ENCODE peak calls at places on chromosomes 3 and 15, in ten cellular contexts. L is activated B cell treated with CpG ODN at 0.5 μM for 24 hours, K is GM12865, Y is endodermal cell, R is A673, A is upper lobe of right lung, F is A549, I is neural crest cell, X is Panc1, B is RWPE1. Z is an unnamed sample.

GRCh38 chr3:69321301-69321986 is 64.4 kb downstream of the FRMD4B start:
- DNase-seq in F (no peak), I (no peak), L (no peak), Y (no peak), X (no peak), B (no peak), A (no peak), K (no peak), R (no peak), Z (no peak)

GRCh38 chr3:108830991-108831390 is 8.4 kb downstream of the TRAT1 start:
- DNase-seq in L (no peak), R (no peak), K (no peak), A (no peak), I (no peak), F (no peak), Y (no peak), B (no peak), X (no peak), Z (no peak)

GRCh38 chr3:151330899-151331298 is 1.6 kb upstream of the P2RY13 start:
- DNase-seq in Y (no peak), X (no peak), B (no peak), R (no peak), I (no peak), L (no peak), K (no peak), A (no peak), F (no peak), Z (no peak)

GRCh38 chr3:48015451-48016182 is 599 bp downstream of the MAP4 start:
- DNase-seq in Y (no peak), X (no peak), F (no peak), L (no peak), K (no peak), I (no peak), A (no peak), B (no peak), R (peak), Z (peak)

GRCh38 chr15:57263520-57263919 is 112.8 kb upstream of the CGNL1 start:
- DNase-seq in X (no peak), Y (no peak), F (no peak), B (no peak), I (no peak), K (no peak), L (no peak), A (no peak), R (no peak), Z (no peak)

GRCh38 chr3:186985713-186986364 is 55.5 kb downstream of the ST6GAL1 start:
- DNase-seq in B (no peak), Y (no peak), L (no peak), A (no peak), I (no peak), X (no peak), R (peak), K (peak), F (no peak), Z (peak)

GRCh38 chr3:103847081-103848062 is 1412.6 kb downstream of the ZPLD1 start:
- DNase-seq in A (no peak), B (no peak), K (no peak), X (no peak), R (no peak), F (no peak), Y (no peak), L (no peak), I (no peak), Z (peak)

GRCh38 chr15:99143655-99144610 is 39.1 kb downstream of the SYNM start:
- DNase-seq in K (no peak), Y (peak), X (no peak), F (no peak), A (no peak), B (no peak), R (no peak), I (no peak), L (no peak), Z (peak)

GRCh38 chr15:63362873-63363272 is 18.8 kb downstream of the CA12 start:
- DNase-seq in L (no peak), A (peak), B (no peak), F (no peak), K (no peak), I (no peak), Y (no peak), R (no peak), X (no peak), Z (no peak)

GRCh38 chr3:161153480-161153879 is 48.3 kb upstream of the B3GALNT1 start:
- DNase-seq in L (no peak), F (no peak), X (no peak), K (no peak), R (no peak), B (no peak), A (no peak), Y (no peak), I (no peak), Z (no peak)

GRCh38 chr3:150235799-150236198 is 172.3 kb upstream of the TSC22D2 start:
- DNase-seq in K (no peak), L (no peak), F (no peak), A (no peak), X (no peak), B (no peak), Y (no peak), I (no peak), R (no peak), Z (no peak)

GRCh38 chr3:46504780-46505179 is 7.0 kb downstream of the RTP3 start:
- DNase-seq in I (no peak), R (no peak), B (no peak), X (no peak), L (no peak), A (no peak), K (peak), Y (no peak), F (no peak), Z (no peak)

GRCh38 chr15:60396964-60397771 is 618 bp downstream of the ANXA2 start:
- DNase-seq in Y (peak), B (peak), I (no peak), X (no peak), A (peak), L (peak), K (peak), R (peak), F (peak), Z (peak)

GRCh38 chr3:80526153-80526552 is 758.4 kb upstream of the ROBO1 start:
- DNase-seq in R (peak), B (no peak), L (no peak), A (no peak), I (no peak), F (no peak), X (no peak), Y (no peak), K (no peak), Z (no peak)
- TF ChIP-seq CTCF in R (peak), B (peak), L (no peak), A (no peak), I (peak), F (peak), X (peak), Y (peak), K (no peak), Z (no peak)

GRCh38 chr15:47717036-47717611 is at the start of gene SEMA6D:
- DNase-seq in K (no peak), A (peak), B (peak), L (no peak), Y (peak), R (peak), F (peak), X (no peak), I (peak), Z (peak)
- TF ChIP-seq CTCF in K (no peak), A (peak), B (peak), L (no peak), Y (peak), R (no peak), F (no peak), X (peak), I (peak), Z (peak)

DNA sequence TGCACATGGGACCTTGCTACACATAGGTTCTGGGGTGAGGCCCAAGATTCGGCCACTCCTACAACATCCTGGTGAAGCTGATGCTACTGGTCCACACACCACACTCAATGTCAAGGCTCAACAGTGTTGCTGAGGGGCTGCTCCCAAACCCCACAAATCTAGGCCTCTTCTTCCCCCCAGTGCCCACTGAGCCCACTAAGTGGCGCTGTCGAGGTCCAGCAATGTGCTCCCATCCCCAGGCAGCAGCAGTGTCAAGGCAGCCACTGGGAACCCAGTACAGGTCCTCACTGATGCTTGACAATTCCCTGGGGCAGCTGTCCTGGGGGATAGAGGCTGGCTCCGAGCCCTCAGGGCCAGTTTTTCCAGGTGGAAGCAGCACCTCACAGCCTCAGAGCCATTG is 21.5 kb downstream of the SCN5A start:
- DNase-seq in A (no peak), Y (peak), I (peak), K (peak), F (peak), R (peak), B (no peak), L (no peak), X (no peak), Z (no peak)
- TF ChIP-seq CTCF in A (no peak), Y (peak), I (peak), K (peak), F (peak), R (peak), B (no peak), L (no peak), X (no peak), Z (no peak)

DNA sequence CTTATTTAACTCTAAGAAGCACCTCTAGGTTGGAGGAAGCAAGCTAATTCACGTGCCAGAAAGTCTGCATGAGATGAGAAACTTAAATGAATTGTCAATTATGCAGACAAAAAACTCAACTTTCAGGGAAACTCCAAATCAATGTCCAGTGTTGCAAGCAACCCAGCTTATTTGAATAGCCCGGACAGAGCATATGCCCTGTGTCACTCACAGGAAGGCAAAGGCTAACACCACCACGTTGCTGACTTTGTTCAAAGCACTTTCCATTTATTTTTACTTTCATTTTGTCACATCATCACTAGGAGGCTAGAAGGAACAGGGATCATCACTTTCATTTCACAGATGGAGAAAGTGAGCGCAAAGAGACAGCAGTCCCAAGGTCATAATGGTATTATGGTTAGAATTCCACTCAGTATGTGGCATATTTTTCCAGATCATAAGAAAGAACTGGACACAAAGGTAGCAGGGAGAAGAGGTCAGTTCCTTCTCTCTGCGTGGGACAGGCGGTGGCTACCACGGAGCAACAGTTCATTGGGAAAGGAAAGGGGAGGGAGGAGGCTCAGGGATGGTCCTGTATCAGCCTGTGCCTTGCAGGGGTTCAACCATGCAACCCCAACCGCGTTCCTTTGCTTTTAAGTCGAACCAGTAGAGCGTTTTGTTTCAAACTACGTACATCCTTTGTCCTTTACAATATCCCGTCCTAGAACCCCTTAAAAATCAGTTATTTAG is 1.2 kb downstream of the HEG1 start:
- DNase-seq in Y (peak), A (no peak), X (no peak), I (no peak), K (peak), L (no peak), R (peak), B (peak), F (peak), Z (no peak)
- TF ChIP-seq CTCF in Y (no peak), A (peak), X (no peak), I (peak), K (peak), L (no peak), R (peak), B (no peak), F (no peak), Z (no peak)

GRCh38 chr15:38520035-38520434 is 44.6 kb downstream of the RASGRP1 start:
- DNase-seq in X (no peak), K (no peak), R (no peak), B (no peak), L (no peak), F (no peak), Y (no peak), A (no peak), I (no peak), Z (no peak)

GRCh38 chr15:38514601-38515000 is 50.0 kb downstream of the RASGRP1 start:
- DNase-seq in K (peak), R (no peak), L (no peak), Y (peak), X (no peak), B (no peak), A (no peak), F (no peak), I (no peak), Z (no peak)

GRCh38 chr15:38518084-38518483 is 46.5 kb downstream of the RASGRP1 start:
- DNase-seq in Y (no peak), F (no peak), A (no peak), I (no peak), B (no peak), R (no peak), K (no peak), L (no peak), X (no peak), Z (no peak)

GRCh38 chr15:38516636-38517035 is 48.0 kb downstream of the RASGRP1 start:
- DNase-seq in X (no peak), F (no peak), R (no peak), I (no peak), B (no peak), L (no peak), Y (no peak), K (no peak), A (no peak), Z (no peak)

DNA sequence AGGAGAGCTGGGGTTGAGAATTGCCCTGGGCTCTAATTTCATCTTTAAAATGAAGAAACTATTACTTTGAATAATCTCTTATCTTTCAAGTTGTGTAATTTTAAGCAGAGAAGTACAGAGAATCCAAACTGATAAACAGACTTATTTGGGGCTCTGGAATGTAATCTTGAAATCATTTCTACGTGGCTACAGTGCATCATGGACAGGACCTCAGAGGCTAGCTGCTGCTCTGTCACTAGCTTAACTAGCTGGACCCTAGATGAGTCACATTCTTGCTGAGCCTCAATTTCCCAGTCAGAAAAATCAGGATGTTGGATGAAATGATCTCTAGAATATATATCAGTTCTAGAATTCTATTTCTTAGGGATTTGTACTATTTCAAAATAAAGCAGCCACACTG is 47.3 kb downstream of the RASGRP1 start:
- DNase-seq in A (no peak), K (no peak), I (no peak), X (no peak), R (no peak), Y (no peak), B (no peak), F (no peak), L (no peak), Z (no peak)
- TF ChIP-seq CTCF in A (no peak), K (no peak), I (no peak), X (no peak), R (no peak), Y (no peak), B (no peak), F (no peak), L (no peak), Z (no peak)

GRCh38 chr3:86774082-86774691 is 216.8 kb downstream of the VGLL3 start:
- DNase-seq in A (no peak), Y (no peak), I (no peak), F (peak), R (peak), X (no peak), K (peak), L (no peak), B (peak), Z (no peak)
- TF ChIP-seq CTCF in A (peak), Y (peak), I (peak), F (peak), R (peak), X (peak), K (peak), L (no peak), B (peak), Z (peak)

Z was measured in body of pancreas.